ENCODE peak calls at places on chromosomes 5 and 9, in nine cellular contexts. X is activated T-helper 1 cell treated with anti-CD3 and anti-CD28 coated beads, Interleukin-12 subunit alpha, Interleukin-12 subunit beta, Interleukin-2, Interleukin-4 antibody, amounts not matched to agents 30 ng/mL and 10 ng/mL and 1 ng/mL, durations not matched to agents 14 hours and 24 hours and 36 hours; E is kidney tubule cell; I is GM04504; G is memory B cell; R is stimulated activated CD4-positive, alpha-beta T cell treated with anti-CD3 and anti-CD28 coated beads, Interleukin-2, amount 100 ng/mL, for 48 hours; Q is A172; L is G401; M is anterior cingulate cortex. O is an unnamed sample.

GRCh38 chr5:177483994-177484901 is 10.8 kb upstream of the DBN1 start:
- DNase-seq in X (no peak), E (no peak), I (no peak), G (no peak), R (no peak), Q (no peak), L (no peak), M (no peak), O (peak; percentile 88)

GRCh38 chr9:13810510-13810909 is 503.4 kb downstream of the NFIB start:
- DNase-seq in X (no peak), E (peak; percentile 64), I (no peak), G (no peak), R (no peak), Q (no peak), L (no peak), M (no peak), O (peak; percentile 100)

GRCh38 chr5:76180817-76181805 is 97.9 kb downstream of the SV2C start:
- DNase-seq in X (peak; percentile 16), E (peak; percentile 66), I (no peak), G (no peak), R (no peak), Q (peak; percentile 7), L (no peak), M (no peak), O (no peak)

GRCh38 chr5:107331882-107332281 is 338.9 kb downstream of the EFNA5 start:
- DNase-seq in X (no peak), E (peak; percentile 42), I (no peak), G (no peak), R (no peak), Q (no peak), L (no peak), M (no peak), O (no peak)

GRCh38 chr5:56085205-56085604 is 90.4 kb upstream of the IL6ST start:
- DNase-seq in X (no peak), E (no peak), I (no peak), G (no peak), R (no peak), Q (peak; percentile 76), L (no peak), M (no peak), O (no peak)

GRCh38 chr9:33778700-33779351 is 16.5 kb upstream of the PRSS3 start:
- DNase-seq in X (peak; percentile 27), E (peak; percentile 69), I (no peak), G (peak; percentile 40), R (peak; percentile 28), Q (peak; percentile 37), L (peak; percentile 84), M (peak; percentile 4), O (peak; percentile 56)

GRCh38 chr9:34552986-34553385 is 30.2 kb upstream of the ENHO start:
- DNase-seq in X (no peak), E (no peak), I (no peak), G (no peak), R (no peak), Q (no peak), L (no peak), M (no peak), O (no peak)

GRCh38 chr9:15308511-15308910 is 1.5 kb upstream of the TTC39B start:
- DNase-seq in X (no peak), E (peak; percentile 43), I (peak; percentile 32), G (no peak), R (no peak), Q (no peak), L (no peak), M (no peak), O (no peak)

GRCh38 chr9:135879619-135880018 is 27.7 kb downstream of the CAMSAP1 start:
- DNase-seq in X (no peak), E (no peak), I (no peak), G (no peak), R (no peak), Q (no peak), L (peak; percentile 62), M (no peak), O (no peak)

GRCh38 chr9:81266674-81267073 is 422.7 kb downstream of the TLE1 start:
- DNase-seq in X (no peak), E (peak; percentile 86), I (no peak), G (no peak), R (no peak), Q (peak; percentile 15), L (no peak), M (no peak), O (no peak)

GRCh38 chr9:3043369-3043768 is 199.5 kb upstream of the PUM3 start:
- DNase-seq in X (no peak), E (peak; percentile 15), I (no peak), G (no peak), R (no peak), Q (peak; percentile 37), L (no peak), M (no peak), O (no peak)

GRCh38 chr5:38738898-38739743 is 106.7 kb upstream of the OSMR start:
- DNase-seq in X (no peak), E (no peak), I (no peak), G (no peak), R (no peak), Q (peak; percentile 53), L (no peak), M (no peak), O (peak; percentile 64)

GRCh38 chr5:126868338-126868737 is 91.4 kb downstream of the LMNB1 start:
- DNase-seq in X (no peak), E (no peak), I (no peak), G (no peak), R (no peak), Q (no peak), L (no peak), M (no peak), O (no peak)

GRCh38 chr9:3054017-3054586 is 210.2 kb upstream of the PUM3 start:
- DNase-seq in X (no peak), E (no peak), I (no peak), G (no peak), R (no peak), Q (no peak), L (no peak), M (no peak), O (no peak)

GRCh38 chr9:136081113-136081825 is 13.8 kb downstream of the NACC2 start:
- DNase-seq in X (no peak), E (no peak), I (no peak), G (no peak), R (no peak), Q (no peak), L (no peak), M (no peak), O (no peak)

GRCh38 chr9:68974431-68974830 is 39.5 kb downstream of the PRKACG start:
- DNase-seq in X (peak; percentile 22), E (no peak), I (no peak), G (no peak), R (no peak), Q (no peak), L (no peak), M (no peak), O (no peak)

GRCh38 chr9:72006481-72006880 is 53.9 kb downstream of the C9orf57 start:
- DNase-seq in X (no peak), E (peak; percentile 57), I (no peak), G (no peak), R (no peak), Q (no peak), L (no peak), M (no peak), O (peak; percentile 14)

GRCh38 chr5:163569284-163569683 is 63.9 kb downstream of the MAT2B start:
- DNase-seq in X (no peak), E (peak; percentile 9), I (peak; percentile 4), G (no peak), R (no peak), Q (peak; percentile 27), L (no peak), M (no peak), O (peak; percentile 12)

GRCh38 chr9:21542780-21543179 is 60.7 kb upstream of the IFNE start:
- DNase-seq in X (no peak), E (peak; percentile 29), I (no peak), G (no peak), R (no peak), Q (no peak), L (no peak), M (no peak), O (no peak)

GRCh38 chr5:150357326-150358260 is at the start of gene TCOF1:
- DNase-seq in X (peak; percentile 97), E (peak; percentile 96), I (peak; percentile 89), G (peak; percentile 96), R (peak; percentile 98), Q (peak; percentile 94), L (peak; percentile 97), M (peak; percentile 95), O (peak; percentile 97)

GRCh38 chr5:56763711-56764466 is 51.5 kb upstream of the MAP3K1 start:
- DNase-seq in X (no peak), E (peak; percentile 72), I (peak; percentile 7), G (no peak), R (no peak), Q (peak; percentile 80), L (peak; percentile 84), M (no peak), O (peak; percentile 75)

GRCh38 chr9:4022435-4023067 is 277.3 kb downstream of the GLIS3 start:
- DNase-seq in X (no peak), E (no peak), I (no peak), G (no peak), R (no peak), Q (no peak), L (no peak), M (no peak), O (no peak)

GRCh38 chr5:147479431-147479830 is 30.4 kb downstream of the DPYSL3 start:
- DNase-seq in X (no peak), E (no peak), I (no peak), G (no peak), R (no peak), Q (no peak), L (no peak), M (no peak), O (no peak)

GRCh38 chr9:12414514-12414913 is 278.7 kb upstream of the TYRP1 start:
- DNase-seq in X (no peak), E (peak; percentile 1), I (no peak), G (no peak), R (no peak), Q (no peak), L (no peak), M (no peak), O (no peak)

GRCh38 chr5:375336-375920 is 53.9 kb downstream of the AHRR start:
- DNase-seq in X (peak; percentile 0), E (no peak), I (no peak), G (peak; percentile 7), R (no peak), Q (no peak), L (no peak), M (no peak), O (no peak)

GRCh38 chr9:8733096-8733954 is 933.7 kb upstream of the DMAC1 start:
- DNase-seq in X (no peak), E (peak; percentile 51), I (no peak), G (no peak), R (no peak), Q (peak; percentile 21), L (peak; percentile 92), M (peak; percentile 44), O (no peak)

GRCh38 chr9:2214707-2215106 is 199.6 kb downstream of the SMARCA2 start:
- DNase-seq in X (no peak), E (no peak), I (no peak), G (no peak), R (no peak), Q (no peak), L (no peak), M (no peak), O (no peak)

GRCh38 chr5:177493795-177494355 is 3.5 kb downstream of the PDLIM7 start:
- DNase-seq in X (no peak), E (no peak), I (no peak), G (no peak), R (no peak), Q (no peak), L (no peak), M (no peak), O (no peak)

GRCh38 chr9:125633116-125633743 is 73.8 kb downstream of the MAPKAP1 start:
- DNase-seq in X (no peak), E (peak; percentile 33), I (no peak), G (no peak), R (no peak), Q (peak; percentile 61), L (no peak), M (no peak), O (no peak)

GRCh38 chr9:495739-496138 is 281.1 kb downstream of the DOCK8 start:
- DNase-seq in X (no peak), E (peak; percentile 40), I (no peak), G (no peak), R (no peak), Q (no peak), L (no peak), M (no peak), O (no peak)

GRCh38 chr9:125758986-125759811 is 12.0 kb downstream of the PBX3 start:
- DNase-seq in X (no peak), E (no peak), I (no peak), G (no peak), R (no peak), Q (no peak), L (peak; percentile 34), M (no peak), O (no peak)